ENCODE peak calls at places on chromosome 20, in four cellular contexts. One of them, this sample, is unnamed.
A peak's percentile ranks its signal among the peaks of the same experiment; 100 is the strongest.

GRCh38 chr20:1912646-1913045 is 17.4 kb downstream of the SIRPA start:
- DNase-seq in CD4-positive, alpha-beta T cell: no peak
- DNase-seq in stimulated activated CD4-positive, alpha-beta T cell treated with anti-CD3 and anti-CD28 coated beads, Interleukin-15, amount 100 ng/mL, for 24 hours: no peak
- DNase-seq in GM03348: no peak
- DNase-seq in this sample: no peak

GRCh38 chr20:24781061-24781980 is 167.7 kb upstream of the CST7 start:
- DNase-seq in CD4-positive, alpha-beta T cell: no peak
- DNase-seq in GM03348: peak; percentile 87
- DNase-seq in stimulated activated CD4-positive, alpha-beta T cell treated with anti-CD3 and anti-CD28 coated beads, Interleukin-15, amount 100 ng/mL, for 24 hours: peak; percentile 33
- DNase-seq in this sample: no peak

GRCh38 chr20:63025534-63026331 is 19.0 kb upstream of the BHLHE23 start:
- DNase-seq in GM03348: peak; percentile 77
- DNase-seq in stimulated activated CD4-positive, alpha-beta T cell treated with anti-CD3 and anti-CD28 coated beads, Interleukin-15, amount 100 ng/mL, for 24 hours: peak; percentile 35
- DNase-seq in CD4-positive, alpha-beta T cell: no peak
- DNase-seq in this sample: no peak

GRCh38 chr20:47316776-47317126 is 39.7 kb downstream of the ZMYND8 start:
- DNase-seq in stimulated activated CD4-positive, alpha-beta T cell treated with anti-CD3 and anti-CD28 coated beads, Interleukin-15, amount 100 ng/mL, for 24 hours: no peak
- DNase-seq in GM03348: no peak
- DNase-seq in CD4-positive, alpha-beta T cell: no peak
- DNase-seq in this sample: no peak

GRCh38 chr20:39429716-39430115 is 467.6 kb downstream of the DHX35 start:
- DNase-seq in GM03348: no peak
- DNase-seq in stimulated activated CD4-positive, alpha-beta T cell treated with anti-CD3 and anti-CD28 coated beads, Interleukin-15, amount 100 ng/mL, for 24 hours: no peak
- DNase-seq in CD4-positive, alpha-beta T cell: no peak
- DNase-seq in this sample: no peak

GRCh38 chr20:44851545-44851944 is 34.0 kb upstream of the YWHAB start:
- DNase-seq in CD4-positive, alpha-beta T cell: no peak
- DNase-seq in stimulated activated CD4-positive, alpha-beta T cell treated with anti-CD3 and anti-CD28 coated beads, Interleukin-15, amount 100 ng/mL, for 24 hours: no peak
- DNase-seq in GM03348: no peak
- DNase-seq in this sample: no peak

GRCh38 chr20:50186151-50186885 is 4.3 kb upstream of the CEBPB start:
- DNase-seq in GM03348: peak; percentile 86
- DNase-seq in CD4-positive, alpha-beta T cell: peak; percentile 83
- DNase-seq in stimulated activated CD4-positive, alpha-beta T cell treated with anti-CD3 and anti-CD28 coated beads, Interleukin-15, amount 100 ng/mL, for 24 hours: peak; percentile 94
- DNase-seq in this sample: peak; percentile 79

GRCh38 chr20:10476319-10476724 is 41.2 kb downstream of the SLX4IP start:
- DNase-seq in CD4-positive, alpha-beta T cell: no peak
- DNase-seq in stimulated activated CD4-positive, alpha-beta T cell treated with anti-CD3 and anti-CD28 coated beads, Interleukin-15, amount 100 ng/mL, for 24 hours: no peak
- DNase-seq in GM03348: peak; percentile 40
- DNase-seq in this sample: no peak

GRCh38 chr20:22717466-22717865 is 133.1 kb upstream of the FOXA2 start:
- DNase-seq in stimulated activated CD4-positive, alpha-beta T cell treated with anti-CD3 and anti-CD28 coated beads, Interleukin-15, amount 100 ng/mL, for 24 hours: no peak
- DNase-seq in CD4-positive, alpha-beta T cell: no peak
- DNase-seq in GM03348: no peak
- DNase-seq in this sample: no peak

GRCh38 chr20:63687419-63688233 is 8.8 kb upstream of the TNFRSF6B start:
- DNase-seq in stimulated activated CD4-positive, alpha-beta T cell treated with anti-CD3 and anti-CD28 coated beads, Interleukin-15, amount 100 ng/mL, for 24 hours: no peak
- DNase-seq in GM03348: no peak
- DNase-seq in CD4-positive, alpha-beta T cell: no peak
- DNase-seq in this sample: no peak

GRCh38 chr20:19336601-19337000 is 124.2 kb downstream of the SLC24A3 start:
- DNase-seq in stimulated activated CD4-positive, alpha-beta T cell treated with anti-CD3 and anti-CD28 coated beads, Interleukin-15, amount 100 ng/mL, for 24 hours: no peak
- DNase-seq in CD4-positive, alpha-beta T cell: no peak
- DNase-seq in GM03348: no peak
- DNase-seq in this sample: no peak

GRCh38 chr20:18164356-18164755 is 26.7 kb downstream of the KAT14 start:
- DNase-seq in GM03348: no peak
- DNase-seq in stimulated activated CD4-positive, alpha-beta T cell treated with anti-CD3 and anti-CD28 coated beads, Interleukin-15, amount 100 ng/mL, for 24 hours: no peak
- DNase-seq in CD4-positive, alpha-beta T cell: no peak
- DNase-seq in this sample: no peak

GRCh38 chr20:1526310-1526709 is 31.2 kb downstream of the SIRPD start:
- DNase-seq in GM03348: no peak
- DNase-seq in CD4-positive, alpha-beta T cell: no peak
- DNase-seq in stimulated activated CD4-positive, alpha-beta T cell treated with anti-CD3 and anti-CD28 coated beads, Interleukin-15, amount 100 ng/mL, for 24 hours: no peak
- DNase-seq in this sample: no peak

GRCh38 chr20:36493801-36494114 is 47.6 kb upstream of the MYL9 start:
- DNase-seq in stimulated activated CD4-positive, alpha-beta T cell treated with anti-CD3 and anti-CD28 coated beads, Interleukin-15, amount 100 ng/mL, for 24 hours: no peak
- DNase-seq in CD4-positive, alpha-beta T cell: no peak
- DNase-seq in GM03348: peak; percentile 83
- DNase-seq in this sample: peak; percentile 17